ENCODE peak calls at places on chromosome 15, in ten cellular contexts. G, O, T, U, Z, V, K, M, L and J are unnamed samples.

GRCh38 chr15:64356443-64357040 is 569 bp upstream of the CSNK1G1 start:
- DNase-seq in G (no peak), O (no peak), T (no peak), U (no peak), Z (peak), V (no peak), K (peak), M (no peak), L (no peak), J (no peak)

GRCh38 chr15:60901647-60902046 is 327.5 kb downstream of the RORA start:
- DNase-seq in G (no peak), O (no peak), T (no peak), U (no peak), Z (no peak), V (no peak), K (no peak), M (no peak), L (no peak), J (no peak)

GRCh38 chr15:90530250-90531051 is 728 bp downstream of the CRTC3 start:
- DNase-seq in G (peak), O (peak), T (peak), U (peak), Z (no peak), V (peak), K (peak), M (no peak), L (peak), J (peak)

GRCh38 chr15:98948456-98948855 is 59.1 kb downstream of the PGPEP1L start:
- DNase-seq in G (no peak), O (no peak), T (no peak), U (no peak), Z (no peak), V (no peak), K (no peak), M (no peak), L (no peak), J (no peak)

GRCh38 chr15:27686971-27687370 is 412.1 kb downstream of the OCA2 start:
- DNase-seq in G (no peak), O (no peak), T (no peak), U (no peak), Z (no peak), V (no peak), K (no peak), M (no peak), L (no peak), J (no peak)

GRCh38 chr15:40028853-40029252 is 10.1 kb downstream of the SRP14 start:
- DNase-seq in G (no peak), O (no peak), T (no peak), U (no peak), Z (no peak), V (no peak), K (no peak), M (no peak), L (no peak), J (no peak)

GRCh38 chr15:51623386-51623938 is 891 bp upstream of the DMXL2 start:
- DNase-seq in G (no peak), O (no peak), T (no peak), U (no peak), Z (no peak), V (no peak), K (peak), M (no peak), L (no peak), J (no peak)

GRCh38 chr15:22229971-22230815 is 149.9 kb downstream of the OR4M2 start:
- DNase-seq in G (no peak), O (no peak), T (no peak), U (no peak), Z (no peak), V (no peak), K (no peak), M (no peak), L (no peak), J (no peak)

GRCh38 chr15:41115652-41116115 is 396 bp downstream of the INO80 start:
- DNase-seq in G (peak), O (peak), T (peak), U (peak), Z (peak), V (no peak), K (peak), M (peak), L (peak), J (peak)

GRCh38 chr15:56805466-56806146 is 72.3 kb upstream of the ZNF280D start:
- DNase-seq in G (no peak), O (no peak), T (no peak), U (no peak), Z (peak), V (no peak), K (peak), M (no peak), L (peak), J (no peak)

GRCh38 chr15:29244544-29244943 is 25.1 kb downstream of the NSMCE3 start:
- DNase-seq in G (no peak), O (no peak), T (no peak), U (no peak), Z (no peak), V (no peak), K (no peak), M (no peak), L (no peak), J (no peak)